ENCODE peak calls at places on chromosomes 4 and X, in ten cellular contexts. One of them, this sample, is unnamed.

GRCh38 chr4:1378559-1379231 is 27.5 kb downstream of the NKX1-1 start:
- DNase-seq in cardiac fibroblast: no peak
- DNase-seq in upper lobe of left lung: no peak
- DNase-seq in BJ: no peak
- DNase-seq in CD14-positive monocyte: peak
- DNase-seq in dorsolateral prefrontal cortex: no peak
- DNase-seq in tibial artery: no peak
- DNase-seq in left ventricle myocardium inferior: peak
- DNase-seq in CD8-positive, alpha-beta T cell: no peak
- DNase-seq in omental fat pad: no peak
- DNase-seq in this sample: no peak

GRCh38 chrX:108020631-108021030 is 24.2 kb upstream of the VSIG1 start:
- DNase-seq in omental fat pad: no peak
- DNase-seq in dorsolateral prefrontal cortex: no peak
- DNase-seq in CD8-positive, alpha-beta T cell: no peak
- DNase-seq in tibial artery: no peak
- DNase-seq in cardiac fibroblast: peak
- DNase-seq in upper lobe of left lung: no peak
- DNase-seq in left ventricle myocardium inferior: no peak
- DNase-seq in CD14-positive monocyte: no peak
- DNase-seq in BJ: no peak
- DNase-seq in this sample: no peak

GRCh38 chrX:2867191-2867590 is 38.5 kb downstream of the GYG2 start:
- DNase-seq in left ventricle myocardium inferior: no peak
- DNase-seq in CD14-positive monocyte: no peak
- DNase-seq in CD8-positive, alpha-beta T cell: no peak
- DNase-seq in tibial artery: no peak
- DNase-seq in cardiac fibroblast: no peak
- DNase-seq in BJ: no peak
- DNase-seq in dorsolateral prefrontal cortex: no peak
- DNase-seq in upper lobe of left lung: no peak
- DNase-seq in omental fat pad: no peak
- DNase-seq in this sample: no peak

GRCh38 chr4:107247738-107248137 is 211.6 kb upstream of the DKK2 start:
- DNase-seq in CD8-positive, alpha-beta T cell: no peak
- DNase-seq in BJ: no peak
- DNase-seq in CD14-positive monocyte: no peak
- DNase-seq in cardiac fibroblast: no peak
- DNase-seq in dorsolateral prefrontal cortex: no peak
- DNase-seq in upper lobe of left lung: no peak
- DNase-seq in left ventricle myocardium inferior: no peak
- DNase-seq in tibial artery: no peak
- DNase-seq in omental fat pad: no peak
- DNase-seq in this sample: no peak

GRCh38 chr4:184288451-184289178 is 70.9 kb upstream of the ENPP6 start:
- DNase-seq in left ventricle myocardium inferior: no peak
- DNase-seq in CD8-positive, alpha-beta T cell: no peak
- DNase-seq in tibial artery: no peak
- DNase-seq in cardiac fibroblast: no peak
- DNase-seq in BJ: no peak
- DNase-seq in CD14-positive monocyte: no peak
- DNase-seq in dorsolateral prefrontal cortex: no peak
- DNase-seq in upper lobe of left lung: peak
- DNase-seq in omental fat pad: no peak
- DNase-seq in this sample: no peak

GRCh38 chr4:174538876-174539250 is 16.6 kb upstream of the HPGD start:
- DNase-seq in omental fat pad: no peak
- DNase-seq in upper lobe of left lung: no peak
- DNase-seq in CD14-positive monocyte: no peak
- DNase-seq in dorsolateral prefrontal cortex: no peak
- DNase-seq in cardiac fibroblast: no peak
- DNase-seq in left ventricle myocardium inferior: no peak
- DNase-seq in tibial artery: no peak
- DNase-seq in CD8-positive, alpha-beta T cell: no peak
- DNase-seq in BJ: no peak
- DNase-seq in this sample: no peak

GRCh38 chrX:141133272-141133671 is 43.7 kb downstream of the LDOC1 start:
- DNase-seq in BJ: no peak
- DNase-seq in tibial artery: no peak
- DNase-seq in CD8-positive, alpha-beta T cell: no peak
- DNase-seq in upper lobe of left lung: no peak
- DNase-seq in CD14-positive monocyte: no peak
- DNase-seq in dorsolateral prefrontal cortex: no peak
- DNase-seq in left ventricle myocardium inferior: no peak
- DNase-seq in cardiac fibroblast: no peak
- DNase-seq in omental fat pad: no peak
- DNase-seq in this sample: no peak

GRCh38 chr4:157421365-157421764 is 200.8 kb downstream of the GRIA2 start:
- DNase-seq in CD14-positive monocyte: no peak
- DNase-seq in cardiac fibroblast: no peak
- DNase-seq in CD8-positive, alpha-beta T cell: no peak
- DNase-seq in omental fat pad: no peak
- DNase-seq in left ventricle myocardium inferior: no peak
- DNase-seq in dorsolateral prefrontal cortex: no peak
- DNase-seq in upper lobe of left lung: no peak
- DNase-seq in tibial artery: no peak
- DNase-seq in BJ: no peak
- DNase-seq in this sample: no peak

GRCh38 chr4:109576462-109576861 is 16.4 kb downstream of the MCUB start:
- DNase-seq in dorsolateral prefrontal cortex: no peak
- DNase-seq in tibial artery: no peak
- DNase-seq in upper lobe of left lung: no peak
- DNase-seq in BJ: no peak
- DNase-seq in CD14-positive monocyte: no peak
- DNase-seq in left ventricle myocardium inferior: no peak
- DNase-seq in cardiac fibroblast: peak
- DNase-seq in CD8-positive, alpha-beta T cell: no peak
- DNase-seq in omental fat pad: no peak
- DNase-seq in this sample: no peak

GRCh38 chr4:15756361-15756861 is 21.7 kb upstream of the CD38 start:
- DNase-seq in CD14-positive monocyte: peak
- DNase-seq in omental fat pad: no peak
- DNase-seq in BJ: no peak
- DNase-seq in left ventricle myocardium inferior: no peak
- DNase-seq in upper lobe of left lung: peak
- DNase-seq in CD8-positive, alpha-beta T cell: peak
- DNase-seq in tibial artery: no peak
- DNase-seq in dorsolateral prefrontal cortex: no peak
- DNase-seq in cardiac fibroblast: peak
- DNase-seq in this sample: no peak
- TF ChIP-seq CTCF in CD14-positive monocyte: peak
- TF ChIP-seq CTCF in omental fat pad: no peak
- TF ChIP-seq CTCF in BJ: no peak
- TF ChIP-seq CTCF in left ventricle myocardium inferior: no peak
- TF ChIP-seq CTCF in upper lobe of left lung: no peak
- TF ChIP-seq CTCF in CD8-positive, alpha-beta T cell: peak
- TF ChIP-seq CTCF in tibial artery: no peak
- TF ChIP-seq CTCF in dorsolateral prefrontal cortex: no peak
- TF ChIP-seq CTCF in cardiac fibroblast: no peak
- TF ChIP-seq CTCF in this sample: no peak

GRCh38 chrX:10444204-10444603 is 176.2 kb downstream of the MID1 start:
- DNase-seq in left ventricle myocardium inferior: no peak
- DNase-seq in CD14-positive monocyte: no peak
- DNase-seq in upper lobe of left lung: no peak
- DNase-seq in dorsolateral prefrontal cortex: no peak
- DNase-seq in tibial artery: no peak
- DNase-seq in CD8-positive, alpha-beta T cell: no peak
- DNase-seq in BJ: no peak
- DNase-seq in cardiac fibroblast: peak
- DNase-seq in omental fat pad: no peak
- DNase-seq in this sample: no peak
- TF ChIP-seq CTCF in left ventricle myocardium inferior: peak
- TF ChIP-seq CTCF in CD14-positive monocyte: no peak
- TF ChIP-seq CTCF in upper lobe of left lung: no peak
- TF ChIP-seq CTCF in dorsolateral prefrontal cortex: no peak
- TF ChIP-seq CTCF in tibial artery: no peak
- TF ChIP-seq CTCF in CD8-positive, alpha-beta T cell: no peak
- TF ChIP-seq CTCF in BJ: no peak
- TF ChIP-seq CTCF in cardiac fibroblast: peak
- TF ChIP-seq CTCF in omental fat pad: no peak
- TF ChIP-seq CTCF in this sample: no peak

GRCh38 chr4:151294833-151295496 is 18.0 kb downstream of the PRSS48 start:
- DNase-seq in left ventricle myocardium inferior: no peak
- DNase-seq in dorsolateral prefrontal cortex: no peak
- DNase-seq in tibial artery: no peak
- DNase-seq in CD8-positive, alpha-beta T cell: no peak
- DNase-seq in cardiac fibroblast: no peak
- DNase-seq in CD14-positive monocyte: no peak
- DNase-seq in BJ: no peak
- DNase-seq in omental fat pad: no peak
- DNase-seq in upper lobe of left lung: no peak
- DNase-seq in this sample: no peak
- TF ChIP-seq CTCF in left ventricle myocardium inferior: no peak
- TF ChIP-seq CTCF in dorsolateral prefrontal cortex: no peak
- TF ChIP-seq CTCF in tibial artery: no peak
- TF ChIP-seq CTCF in CD8-positive, alpha-beta T cell: no peak
- TF ChIP-seq CTCF in cardiac fibroblast: no peak
- TF ChIP-seq CTCF in CD14-positive monocyte: no peak
- TF ChIP-seq CTCF in BJ: no peak
- TF ChIP-seq CTCF in omental fat pad: no peak
- TF ChIP-seq CTCF in upper lobe of left lung: no peak
- TF ChIP-seq CTCF in this sample: no peak

GRCh38 chrX:31038585-31039326 is 33.1 kb downstream of the FTHL17 start:
- DNase-seq in BJ: no peak
- DNase-seq in cardiac fibroblast: peak
- DNase-seq in CD8-positive, alpha-beta T cell: no peak
- DNase-seq in CD14-positive monocyte: no peak
- DNase-seq in omental fat pad: no peak
- DNase-seq in dorsolateral prefrontal cortex: no peak
- DNase-seq in tibial artery: peak
- DNase-seq in left ventricle myocardium inferior: peak
- DNase-seq in upper lobe of left lung: no peak
- DNase-seq in this sample: no peak
- TF ChIP-seq CTCF in BJ: peak
- TF ChIP-seq CTCF in cardiac fibroblast: peak
- TF ChIP-seq CTCF in CD8-positive, alpha-beta T cell: no peak
- TF ChIP-seq CTCF in CD14-positive monocyte: peak
- TF ChIP-seq CTCF in omental fat pad: no peak
- TF ChIP-seq CTCF in dorsolateral prefrontal cortex: peak
- TF ChIP-seq CTCF in tibial artery: peak
- TF ChIP-seq CTCF in left ventricle myocardium inferior: peak
- TF ChIP-seq CTCF in upper lobe of left lung: peak
- TF ChIP-seq CTCF in this sample: no peak

GRCh38 chr4:128427832-128428366 is 140.3 kb upstream of the PGRMC2 start:
- DNase-seq in upper lobe of left lung: peak
- DNase-seq in cardiac fibroblast: peak
- DNase-seq in left ventricle myocardium inferior: no peak
- DNase-seq in dorsolateral prefrontal cortex: no peak
- DNase-seq in BJ: peak
- DNase-seq in CD14-positive monocyte: no peak
- DNase-seq in omental fat pad: no peak
- DNase-seq in tibial artery: no peak
- DNase-seq in CD8-positive, alpha-beta T cell: no peak
- DNase-seq in this sample: no peak
- TF ChIP-seq CTCF in upper lobe of left lung: peak
- TF ChIP-seq CTCF in cardiac fibroblast: peak
- TF ChIP-seq CTCF in left ventricle myocardium inferior: peak
- TF ChIP-seq CTCF in dorsolateral prefrontal cortex: no peak
- TF ChIP-seq CTCF in BJ: peak
- TF ChIP-seq CTCF in CD14-positive monocyte: no peak
- TF ChIP-seq CTCF in omental fat pad: no peak
- TF ChIP-seq CTCF in tibial artery: peak
- TF ChIP-seq CTCF in CD8-positive, alpha-beta T cell: no peak
- TF ChIP-seq CTCF in this sample: no peak

GRCh38 chr4:86569103-86569870 is 24.8 kb upstream of the PTPN13 start:
- DNase-seq in left ventricle myocardium inferior: no peak
- DNase-seq in CD14-positive monocyte: no peak
- DNase-seq in omental fat pad: no peak
- DNase-seq in upper lobe of left lung: no peak
- DNase-seq in cardiac fibroblast: no peak
- DNase-seq in dorsolateral prefrontal cortex: no peak
- DNase-seq in BJ: no peak
- DNase-seq in tibial artery: no peak
- DNase-seq in CD8-positive, alpha-beta T cell: no peak
- DNase-seq in this sample: no peak
- TF ChIP-seq CTCF in left ventricle myocardium inferior: no peak
- TF ChIP-seq CTCF in CD14-positive monocyte: no peak
- TF ChIP-seq CTCF in omental fat pad: no peak
- TF ChIP-seq CTCF in upper lobe of left lung: no peak
- TF ChIP-seq CTCF in cardiac fibroblast: no peak
- TF ChIP-seq CTCF in dorsolateral prefrontal cortex: no peak
- TF ChIP-seq CTCF in BJ: no peak
- TF ChIP-seq CTCF in tibial artery: no peak
- TF ChIP-seq CTCF in CD8-positive, alpha-beta T cell: no peak
- TF ChIP-seq CTCF in this sample: no peak

GRCh38 chr4:120873554-120873953 is 49.0 kb downstream of the PRDM5 start:
- DNase-seq in CD8-positive, alpha-beta T cell: no peak
- DNase-seq in CD14-positive monocyte: no peak
- DNase-seq in left ventricle myocardium inferior: no peak
- DNase-seq in dorsolateral prefrontal cortex: no peak
- DNase-seq in BJ: no peak
- DNase-seq in omental fat pad: no peak
- DNase-seq in cardiac fibroblast: no peak
- DNase-seq in tibial artery: no peak
- DNase-seq in upper lobe of left lung: no peak
- DNase-seq in this sample: no peak
- TF ChIP-seq CTCF in CD8-positive, alpha-beta T cell: no peak
- TF ChIP-seq CTCF in CD14-positive monocyte: no peak
- TF ChIP-seq CTCF in left ventricle myocardium inferior: no peak
- TF ChIP-seq CTCF in dorsolateral prefrontal cortex: no peak
- TF ChIP-seq CTCF in BJ: no peak
- TF ChIP-seq CTCF in omental fat pad: no peak
- TF ChIP-seq CTCF in cardiac fibroblast: no peak
- TF ChIP-seq CTCF in tibial artery: no peak
- TF ChIP-seq CTCF in upper lobe of left lung: no peak
- TF ChIP-seq CTCF in this sample: peak

GRCh38 chrX:109393859-109394258 is 88.0 kb downstream of the GUCY2F start:
- DNase-seq in tibial artery: no peak
- DNase-seq in cardiac fibroblast: peak
- DNase-seq in omental fat pad: no peak
- DNase-seq in dorsolateral prefrontal cortex: no peak
- DNase-seq in CD14-positive monocyte: no peak
- DNase-seq in CD8-positive, alpha-beta T cell: no peak
- DNase-seq in left ventricle myocardium inferior: no peak
- DNase-seq in upper lobe of left lung: no peak
- DNase-seq in BJ: no peak
- DNase-seq in this sample: no peak
- TF ChIP-seq CTCF in tibial artery: no peak
- TF ChIP-seq CTCF in cardiac fibroblast: no peak
- TF ChIP-seq CTCF in omental fat pad: no peak
- TF ChIP-seq CTCF in dorsolateral prefrontal cortex: no peak
- TF ChIP-seq CTCF in CD14-positive monocyte: no peak
- TF ChIP-seq CTCF in CD8-positive, alpha-beta T cell: no peak
- TF ChIP-seq CTCF in left ventricle myocardium inferior: no peak
- TF ChIP-seq CTCF in upper lobe of left lung: no peak
- TF ChIP-seq CTCF in BJ: no peak
- TF ChIP-seq CTCF in this sample: no peak

GRCh38 chr4:108492816-108493595 is 127.4 kb upstream of the RPL34 start:
- DNase-seq in cardiac fibroblast: peak
- DNase-seq in omental fat pad: no peak
- DNase-seq in left ventricle myocardium inferior: no peak
- DNase-seq in CD8-positive, alpha-beta T cell: no peak
- DNase-seq in CD14-positive monocyte: no peak
- DNase-seq in dorsolateral prefrontal cortex: no peak
- DNase-seq in BJ: no peak
- DNase-seq in upper lobe of left lung: no peak
- DNase-seq in tibial artery: no peak
- DNase-seq in this sample: no peak
- TF ChIP-seq CTCF in cardiac fibroblast: peak
- TF ChIP-seq CTCF in omental fat pad: no peak
- TF ChIP-seq CTCF in left ventricle myocardium inferior: peak
- TF ChIP-seq CTCF in CD8-positive, alpha-beta T cell: peak
- TF ChIP-seq CTCF in CD14-positive monocyte: no peak
- TF ChIP-seq CTCF in dorsolateral prefrontal cortex: no peak
- TF ChIP-seq CTCF in BJ: peak
- TF ChIP-seq CTCF in upper lobe of left lung: no peak
- TF ChIP-seq CTCF in tibial artery: no peak
- TF ChIP-seq CTCF in this sample: peak

This sample was measured in mesothelial cell of epicardium.